ENCODE peak calls at places on chromosomes 2 and 18, in eight cellular contexts. One of them, this sample, is unnamed.

GRCh38 chr2:98412751-98413445 is 31.8 kb upstream of the INPP4A start:
- DNase-seq in SW480: peak
- DNase-seq in HepG2: peak
- DNase-seq in stomach: no peak
- DNase-seq in stimulated activated CD4-positive, alpha-beta T cell treated with anti-CD3 and anti-CD28 coated beads, Interleukin-12 subunit alpha, Interleukin-12 subunit beta, amount 100 ng/mL, for 48 hours: peak
- DNase-seq in GM12878: peak
- DNase-seq in T-helper 9 cell: peak
- DNase-seq in NCI-H1105: no peak
- DNase-seq in this sample: peak

GRCh38 chr2:126041648-126042047 is 614.3 kb upstream of the GYPC start:
- DNase-seq in SW480: no peak
- DNase-seq in HepG2: no peak
- DNase-seq in stomach: no peak
- DNase-seq in stimulated activated CD4-positive, alpha-beta T cell treated with anti-CD3 and anti-CD28 coated beads, Interleukin-12 subunit alpha, Interleukin-12 subunit beta, amount 100 ng/mL, for 48 hours: no peak
- DNase-seq in GM12878: no peak
- DNase-seq in T-helper 9 cell: no peak
- DNase-seq in NCI-H1105: no peak
- DNase-seq in this sample: no peak

GRCh38 chr2:72915907-72916742 is 1.2 kb upstream of the EMX1 start:
- DNase-seq in SW480: peak
- DNase-seq in HepG2: peak
- DNase-seq in stomach: peak
- DNase-seq in stimulated activated CD4-positive, alpha-beta T cell treated with anti-CD3 and anti-CD28 coated beads, Interleukin-12 subunit alpha, Interleukin-12 subunit beta, amount 100 ng/mL, for 48 hours: no peak
- DNase-seq in GM12878: no peak
- DNase-seq in T-helper 9 cell: peak
- DNase-seq in NCI-H1105: peak
- DNase-seq in this sample: peak

GRCh38 chr2:21123473-21124393 is at the start of gene TDRD15:
- DNase-seq in SW480: no peak
- DNase-seq in HepG2: no peak
- DNase-seq in stomach: no peak
- DNase-seq in stimulated activated CD4-positive, alpha-beta T cell treated with anti-CD3 and anti-CD28 coated beads, Interleukin-12 subunit alpha, Interleukin-12 subunit beta, amount 100 ng/mL, for 48 hours: no peak
- DNase-seq in GM12878: no peak
- DNase-seq in T-helper 9 cell: no peak
- DNase-seq in NCI-H1105: no peak
- DNase-seq in this sample: no peak

GRCh38 chr2:74384051-74384450 is 3.9 kb upstream of the DCTN1 start:
- DNase-seq in SW480: no peak
- DNase-seq in HepG2: no peak
- DNase-seq in stomach: no peak
- DNase-seq in stimulated activated CD4-positive, alpha-beta T cell treated with anti-CD3 and anti-CD28 coated beads, Interleukin-12 subunit alpha, Interleukin-12 subunit beta, amount 100 ng/mL, for 48 hours: no peak
- DNase-seq in GM12878: no peak
- DNase-seq in T-helper 9 cell: no peak
- DNase-seq in NCI-H1105: no peak
- DNase-seq in this sample: no peak

GRCh38 chr2:241771286-241772062 is 5.1 kb upstream of the GAL3ST2 start:
- DNase-seq in SW480: no peak
- DNase-seq in HepG2: peak
- DNase-seq in stomach: no peak
- DNase-seq in stimulated activated CD4-positive, alpha-beta T cell treated with anti-CD3 and anti-CD28 coated beads, Interleukin-12 subunit alpha, Interleukin-12 subunit beta, amount 100 ng/mL, for 48 hours: no peak
- DNase-seq in GM12878: no peak
- DNase-seq in T-helper 9 cell: no peak
- DNase-seq in NCI-H1105: no peak
- DNase-seq in this sample: no peak

GRCh38 chr2:24860631-24861030 is 59.4 kb downstream of the ADCY3 start:
- DNase-seq in SW480: no peak
- DNase-seq in HepG2: no peak
- DNase-seq in stomach: no peak
- DNase-seq in stimulated activated CD4-positive, alpha-beta T cell treated with anti-CD3 and anti-CD28 coated beads, Interleukin-12 subunit alpha, Interleukin-12 subunit beta, amount 100 ng/mL, for 48 hours: no peak
- DNase-seq in GM12878: no peak
- DNase-seq in T-helper 9 cell: no peak
- DNase-seq in NCI-H1105: no peak
- DNase-seq in this sample: no peak

GRCh38 chr18:36783792-36784191 is 45.0 kb downstream of the TPGS2 start:
- DNase-seq in SW480: no peak
- DNase-seq in HepG2: no peak
- DNase-seq in stomach: no peak
- DNase-seq in stimulated activated CD4-positive, alpha-beta T cell treated with anti-CD3 and anti-CD28 coated beads, Interleukin-12 subunit alpha, Interleukin-12 subunit beta, amount 100 ng/mL, for 48 hours: no peak
- DNase-seq in GM12878: no peak
- DNase-seq in T-helper 9 cell: no peak
- DNase-seq in NCI-H1105: no peak
- DNase-seq in this sample: no peak

GRCh38 chr2:56519806-56520205 is 336.0 kb downstream of the CCDC85A start:
- DNase-seq in SW480: no peak
- DNase-seq in HepG2: no peak
- DNase-seq in stomach: no peak
- DNase-seq in stimulated activated CD4-positive, alpha-beta T cell treated with anti-CD3 and anti-CD28 coated beads, Interleukin-12 subunit alpha, Interleukin-12 subunit beta, amount 100 ng/mL, for 48 hours: no peak
- DNase-seq in GM12878: no peak
- DNase-seq in T-helper 9 cell: no peak
- DNase-seq in NCI-H1105: no peak
- DNase-seq in this sample: no peak

GRCh38 chr2:70988726-70989648 is 5.7 kb downstream of the TEX261 start:
- DNase-seq in SW480: no peak
- DNase-seq in HepG2: no peak
- DNase-seq in stomach: no peak
- DNase-seq in stimulated activated CD4-positive, alpha-beta T cell treated with anti-CD3 and anti-CD28 coated beads, Interleukin-12 subunit alpha, Interleukin-12 subunit beta, amount 100 ng/mL, for 48 hours: no peak
- DNase-seq in GM12878: no peak
- DNase-seq in T-helper 9 cell: no peak
- DNase-seq in NCI-H1105: no peak
- DNase-seq in this sample: no peak